ENCODE peak calls at places on chromosomes 4 and X, in six cellular contexts. M is body of pancreas; N is neural progenitor cell; D is mucosa of descending colon; J is CD8-positive, alpha-beta T cell; K is MM.1S. E is an unnamed sample.

GRCh38 chrX:50111762-50112161 is 89.0 kb downstream of the AKAP4 start:
- DNase-seq in M (peak; percentile 73), N (no peak), D (peak; percentile 66), J (no peak), K (no peak), E (peak; percentile 59)

GRCh38 chrX:136725446-136726104 is 55.2 kb downstream of the ARHGEF6 start:
- DNase-seq in M (peak; percentile 15), N (no peak), D (no peak), J (no peak), K (no peak), E (no peak)

GRCh38 chrX:136525738-136526606 is 6.0 kb upstream of the VGLL1 start:
- DNase-seq in M (peak; percentile 74), N (no peak), D (peak; percentile 39), J (no peak), K (no peak), E (no peak)

GRCh38 chrX:68675466-68675865 is 28.0 kb downstream of the STARD8 start:
- DNase-seq in M (no peak), N (no peak), D (no peak), J (no peak), K (no peak), E (no peak)

GRCh38 chrX:19862634-19863236 is 24.7 kb downstream of the SH3KBP1 start:
- DNase-seq in M (no peak), N (no peak), D (no peak), J (no peak), K (no peak), E (no peak)

GRCh38 chr4:26145212-26145611 is 175.6 kb upstream of the RBPJ start:
- DNase-seq in M (no peak), N (no peak), D (no peak), J (no peak), K (no peak), E (no peak)

GRCh38 chrX:14039344-14039743 is 9.7 kb upstream of the GEMIN8 start:
- DNase-seq in M (peak; percentile 65), N (peak; percentile 57), D (no peak), J (peak; percentile 23), K (peak; percentile 45), E (no peak)

GRCh38 chr4:25051534-25051933 is 20.8 kb upstream of the LGI2 start:
- DNase-seq in M (no peak), N (no peak), D (no peak), J (no peak), K (no peak), E (no peak)

GRCh38 chr4:152640058-152640921 is 39.5 kb downstream of the TMEM154 start:
- DNase-seq in M (peak; percentile 29), N (peak; percentile 19), D (no peak), J (no peak), K (peak; percentile 42), E (no peak)

GRCh38 chr4:95908806-95909205 is 68.9 kb downstream of the PDHA2 start:
- DNase-seq in M (no peak), N (no peak), D (no peak), J (no peak), K (no peak), E (no peak)

GRCh38 chr4:183966371-183966770 is 61.3 kb downstream of the STOX2 start:
- DNase-seq in M (no peak), N (no peak), D (no peak), J (no peak), K (no peak), E (no peak)

GRCh38 chr4:3332498-3332897 is 39.7 kb downstream of the RGS12 start:
- DNase-seq in M (no peak), N (no peak), D (no peak), J (no peak), K (no peak), E (no peak)

GRCh38 chrX:138756234-138756633 is 44.7 kb upstream of the FGF13 start:
- DNase-seq in M (no peak), N (peak; percentile 73), D (no peak), J (no peak), K (no peak), E (no peak)

GRCh38 chrX:134246282-134246681 is 9.3 kb downstream of the CCDC160 start:
- DNase-seq in M (no peak), N (peak; percentile 49), D (no peak), J (no peak), K (peak; percentile 15), E (no peak)

GRCh38 chrX:30620980-30621716 is 32.1 kb upstream of the GK start:
- DNase-seq in M (no peak), N (no peak), D (no peak), J (no peak), K (no peak), E (no peak)

GRCh38 chr4:106095408-106095807 is 200.1 kb downstream of the NPNT start:
- DNase-seq in M (no peak), N (no peak), D (no peak), J (no peak), K (no peak), E (no peak)

GRCh38 chrX:138865093-138865649 is 153.7 kb upstream of the FGF13 start:
- DNase-seq in M (no peak), N (no peak), D (no peak), J (no peak), K (peak; percentile 30), E (no peak)

GRCh38 chr4:6722891-6723290 is 6.9 kb downstream of the BLOC1S4 start:
- DNase-seq in M (no peak), N (no peak), D (no peak), J (no peak), K (no peak), E (no peak)
- H3K4me1 ChIP-seq in M (peaks cover 12% of the 10 kb centered on the region), N (peaks cover 12% of the 10 kb centered on the region), D (peaks cover under 1% of the 10 kb centered on the region), J (peaks cover 14% of the 10 kb centered on the region), K (peaks cover 6% of the 10 kb centered on the region), E (peaks cover 3% of the 10 kb centered on the region)

GRCh38 chr4:39450618-39451017 is 8.1 kb downstream of the RPL9 start:
- DNase-seq in M (no peak), N (no peak), D (no peak), J (no peak), K (no peak), E (no peak)
- H3K4me1 ChIP-seq in M (peaks cover 29% of the 10 kb centered on the region), N (no peaks in the 10 kb centered on the region), D (peaks cover 15% of the 10 kb centered on the region), J (peaks cover 7% of the 10 kb centered on the region), K (no peaks in the 10 kb centered on the region), E (peaks cover 10% of the 10 kb centered on the region)

DNA sequence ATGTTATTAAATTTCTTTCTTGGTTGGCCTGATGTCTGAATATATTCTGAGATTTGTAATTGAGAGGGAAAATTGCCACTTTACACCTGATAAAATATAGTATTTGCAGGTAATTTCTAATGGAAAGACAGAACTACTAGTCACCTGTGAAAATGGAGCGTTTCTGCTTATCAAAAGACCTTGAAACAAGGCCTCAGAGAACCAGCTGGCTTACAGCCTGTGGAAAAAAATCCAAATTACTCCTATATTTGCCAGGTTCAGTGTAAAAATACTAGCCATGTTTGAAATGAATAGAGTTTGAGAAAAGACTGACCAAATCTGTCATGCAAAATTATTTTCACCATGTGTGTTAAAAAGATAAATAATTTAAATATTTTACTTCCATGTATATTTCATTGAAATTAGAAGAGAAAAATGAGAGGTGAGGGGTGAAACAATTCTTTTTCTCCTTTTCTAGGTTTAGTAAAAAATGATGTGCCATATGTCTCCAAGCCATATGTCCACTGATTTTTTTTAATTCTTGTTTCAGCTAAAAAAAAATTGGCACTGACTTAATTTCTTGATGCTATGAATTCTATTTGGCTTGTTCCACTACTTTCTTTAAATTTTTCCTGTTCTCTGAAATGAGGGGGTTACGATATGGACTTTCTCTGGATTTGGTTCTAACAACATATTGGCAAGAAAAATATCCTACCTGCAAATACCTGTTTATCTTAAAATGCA is 464.9 kb downstream of the GRXCR1 start:
- DNase-seq in M (no peak), N (no peak), D (no peak), J (no peak), K (no peak), E (no peak)
- H3K4me1 ChIP-seq in M (peaks cover 14% of the 10 kb centered on the region), N (no peaks in the 10 kb centered on the region), D (no peaks in the 10 kb centered on the region), J (no peaks in the 10 kb centered on the region), K (no peaks in the 10 kb centered on the region), E (no peaks in the 10 kb centered on the region)

DNA sequence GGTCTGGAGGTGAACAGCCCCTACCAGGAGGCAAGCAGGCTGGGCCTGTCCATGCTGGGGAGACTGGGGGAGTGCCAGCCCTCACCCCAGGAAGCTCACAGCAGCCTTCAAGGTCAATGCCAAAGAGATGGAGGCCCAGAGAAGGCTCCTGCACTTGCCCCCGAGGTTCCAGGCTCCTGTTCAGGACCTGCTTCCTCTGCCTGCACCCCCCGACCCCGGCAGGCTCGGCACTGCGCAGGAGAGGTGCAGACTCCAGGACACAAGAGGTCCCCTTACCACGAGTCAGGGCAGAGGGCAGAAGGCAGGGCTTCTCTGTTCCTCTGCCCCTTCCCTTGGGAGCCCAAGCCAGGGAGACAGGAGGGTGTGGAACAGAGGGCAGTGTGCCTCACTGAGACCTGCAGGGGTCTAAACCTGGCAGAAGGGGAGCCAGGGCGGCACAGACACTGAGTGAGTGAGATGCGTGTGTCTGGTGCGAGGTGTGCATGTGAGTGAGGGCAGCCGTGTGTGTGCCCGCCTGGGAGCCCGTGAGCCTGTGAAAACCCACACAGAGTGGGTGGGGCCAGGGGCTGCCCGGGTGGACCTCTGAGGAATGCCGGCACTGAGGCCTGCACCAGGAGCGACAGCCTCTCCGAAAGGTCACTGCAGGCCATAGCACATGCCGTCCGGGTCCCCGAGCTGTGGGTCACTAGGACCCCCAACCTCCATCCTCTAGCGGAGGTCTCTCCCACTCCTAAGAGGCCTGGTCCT is 30.7 kb upstream of the FGFR3 start:
- DNase-seq in M (no peak), N (no peak), D (no peak), J (no peak), K (no peak), E (no peak)
- H3K4me1 ChIP-seq in M (peaks cover 41% of the 10 kb centered on the region), N (peaks cover 38% of the 10 kb centered on the region), D (peaks cover 19% of the 10 kb centered on the region), J (no peaks in the 10 kb centered on the region), K (no peaks in the 10 kb centered on the region), E (peaks cover 17% of the 10 kb centered on the region)